ENCODE peak calls at places on chromosomes 11 and 22, in five cellular contexts. X, I, F, M and W are unnamed samples.

GRCh38 chr22:19568337-19569311 is 44.4 kb upstream of the CLDN5 start:
- DNase-seq in X (peak), I (no peak), F (no peak), M (no peak), W (no peak)

GRCh38 chr22:19201130-19201857 is 22.8 kb upstream of the SLC25A1 start:
- DNase-seq in X (no peak), I (no peak), F (no peak), M (no peak), W (peak)

GRCh38 chr11:57126766-57127400 is 54.9 kb upstream of the LRRC55 start:
- DNase-seq in X (no peak), I (no peak), F (no peak), M (no peak), W (no peak)

GRCh38 chr22:44396727-44397722 is 84.3 kb upstream of the SHISAL1 start:
- DNase-seq in X (no peak), I (no peak), F (no peak), M (peak), W (no peak)

GRCh38 chr22:49627217-49628181 is 200.2 kb downstream of the BRD1 start:
- DNase-seq in X (no peak), I (no peak), F (no peak), M (no peak), W (peak)

GRCh38 chr22:49255741-49256318 is 571.8 kb downstream of the BRD1 start:
- DNase-seq in X (no peak), I (no peak), F (no peak), M (no peak), W (no peak)

GRCh38 chr22:34057726-34058125 is 137.4 kb upstream of the LARGE1 start:
- DNase-seq in X (no peak), I (no peak), F (no peak), M (no peak), W (no peak)

GRCh38 chr22:44436656-44437492 is 61.2 kb downstream of the RTL6 start:
- DNase-seq in X (no peak), I (no peak), F (no peak), M (no peak), W (no peak)

GRCh38 chr11:114064216-114064615 is 4.7 kb downstream of the ZBTB16 start:
- DNase-seq in X (no peak), I (no peak), F (no peak), M (no peak), W (peak)

GRCh38 chr11:126655807-126656128 is 300.3 kb downstream of the ST3GAL4 start:
- DNase-seq in X (peak), I (no peak), F (no peak), M (no peak), W (no peak)

GRCh38 chr11:45391168-45391850 is 105.2 kb upstream of the SYT13 start:
- DNase-seq in X (no peak), I (no peak), F (no peak), M (no peak), W (no peak)

GRCh38 chr22:39427751-39428596 is 28.4 kb downstream of the TAB1 start:
- DNase-seq in X (no peak), I (no peak), F (no peak), M (no peak), W (no peak)

GRCh38 chr11:98955551-98955950 is 65.2 kb upstream of the CNTN5 start:
- DNase-seq in X (no peak), I (no peak), F (no peak), M (no peak), W (no peak)

GRCh38 chr11:86513746-86514373 is 139.2 kb downstream of the CCDC81 start:
- DNase-seq in X (no peak), I (no peak), F (no peak), M (no peak), W (no peak)

GRCh38 chr22:24772493-24773220 is 1.9 kb downstream of the PIWIL3 start:
- DNase-seq in X (peak), I (peak), F (no peak), M (no peak), W (no peak)

GRCh38 chr11:65111537-65112225 is at the start of gene TM7SF2:
- DNase-seq in X (peak), I (peak), F (peak), M (peak), W (peak)

GRCh38 chr11:10301656-10302293 is 3.1 kb upstream of the ADM start:
- DNase-seq in X (peak), I (no peak), F (no peak), M (no peak), W (no peak)

GRCh38 chr11:95647355-95647754 is 142.2 kb downstream of the FAM76B start:
- DNase-seq in X (no peak), I (no peak), F (no peak), M (no peak), W (no peak)

DNA sequence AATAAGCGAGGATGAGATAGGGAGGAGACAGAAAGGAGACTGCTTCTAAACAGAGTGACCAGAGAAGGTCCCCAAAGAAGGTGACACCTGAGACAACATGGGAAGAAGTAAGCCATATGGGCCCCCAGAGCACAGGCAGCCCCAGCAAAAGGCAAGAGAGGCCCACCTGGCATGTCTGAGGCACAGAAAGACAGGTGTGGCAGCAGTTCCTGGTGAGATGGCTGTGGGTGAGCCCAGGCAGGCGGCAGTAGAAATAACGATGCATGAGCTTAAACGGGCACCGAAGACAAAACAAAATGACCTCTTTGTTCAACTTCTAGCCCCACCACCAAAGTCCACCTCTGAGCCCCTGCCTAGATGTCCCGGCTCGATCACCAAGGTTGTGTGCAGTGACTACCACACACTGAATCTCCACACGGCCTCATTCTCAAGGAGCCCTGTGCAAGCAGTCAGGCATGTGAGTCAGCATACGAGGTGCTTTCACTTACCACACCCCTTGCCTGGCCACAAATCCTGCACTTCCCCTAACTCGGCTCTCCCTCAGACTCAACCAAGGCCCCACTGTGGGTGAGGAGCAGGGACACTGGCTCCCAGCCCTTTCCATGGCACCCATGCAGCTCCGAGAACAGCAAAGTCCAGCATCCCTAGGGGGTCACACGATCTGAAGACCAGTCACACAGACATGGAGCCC is 77.6 kb downstream of the PACSIN2 start:
- DNase-seq in X (peak), I (peak), F (peak), M (peak), W (peak)
- H3K27ac ChIP-seq in X (peak), I (peak), F (peak), M (no peak), W (no peak)

DNA sequence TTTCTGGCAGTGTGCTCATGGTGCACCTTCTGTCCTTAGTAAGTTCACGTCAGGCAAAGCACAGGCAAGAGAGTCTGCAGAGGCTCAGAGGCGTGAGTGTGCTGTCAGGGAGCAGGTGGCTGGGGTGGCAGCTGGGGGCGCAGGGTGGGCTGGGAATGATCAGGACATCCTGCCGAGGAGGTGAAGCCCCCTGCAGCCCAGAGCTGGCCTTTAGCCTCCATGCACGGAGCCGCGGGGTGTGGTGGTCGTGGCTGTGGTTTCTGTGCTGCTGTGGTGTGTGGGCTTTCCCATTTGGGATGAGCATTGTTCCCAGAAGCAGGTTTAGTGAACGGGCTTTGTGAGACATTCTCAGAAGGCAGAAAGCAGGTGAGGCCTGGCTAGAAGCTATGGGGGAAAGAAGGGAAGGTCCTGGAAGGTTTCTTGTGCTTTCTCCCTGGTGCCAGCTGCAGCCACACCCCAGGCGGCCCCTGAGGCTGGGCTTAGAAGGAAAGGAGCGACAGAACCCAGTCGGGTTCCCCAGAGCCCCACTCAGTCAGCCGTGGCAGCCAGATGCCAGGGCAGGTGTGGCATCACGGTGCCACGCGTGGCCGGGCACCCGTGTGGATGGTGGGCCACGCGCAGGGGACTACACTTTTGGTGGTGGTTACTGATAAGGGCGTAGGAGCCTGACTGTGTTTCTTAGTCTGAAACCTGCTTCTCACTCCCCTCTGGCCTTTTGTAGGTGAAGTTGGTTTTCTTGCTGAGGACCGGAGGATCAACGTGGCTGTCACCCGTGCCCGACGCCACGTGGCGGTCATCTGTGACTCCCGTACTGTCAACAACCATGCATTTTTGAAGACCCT is 32.0 kb downstream of the IGHMBP2 start:
- DNase-seq in X (no peak), I (no peak), F (no peak), M (no peak), W (no peak)
- H3K27ac ChIP-seq in X (no peak), I (no peak), F (no peak), M (no peak), W (no peak)

GRCh38 chr11:70637186-70637800 is 239.0 kb downstream of the CTTN start:
- DNase-seq in X (no peak), I (no peak), F (no peak), M (no peak), W (no peak)
- H3K27ac ChIP-seq in X (no peak), I (no peak), F (no peak), M (no peak), W (no peak)

DNA sequence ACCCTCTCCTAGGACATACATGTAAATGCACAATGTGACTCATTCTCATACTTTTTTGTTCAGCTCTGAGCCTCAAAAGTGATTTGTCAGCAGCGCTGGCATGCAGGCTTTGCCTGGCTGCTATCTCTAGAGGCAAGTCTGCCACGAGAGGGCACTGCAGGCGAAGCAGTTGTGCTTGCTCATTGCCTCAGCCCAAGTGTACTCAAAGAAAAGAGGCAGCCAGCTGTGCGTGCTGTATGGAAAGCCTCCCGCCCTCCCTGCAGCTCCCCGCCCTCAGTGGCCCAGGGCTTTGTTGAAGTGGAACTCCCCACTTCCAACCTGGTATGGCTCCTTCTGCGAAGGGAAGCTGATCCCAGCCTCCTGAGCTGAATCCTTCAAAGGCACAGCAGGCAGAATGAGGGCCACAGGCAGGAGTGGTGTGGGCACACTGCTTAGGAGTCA is 16.3 kb downstream of the SDHAF2 start:
- DNase-seq in X (peak), I (peak), F (peak), M (peak), W (peak)
- H3K27ac ChIP-seq in X (peak), I (peak), F (peak), M (no peak), W (peak)